ENCODE peak calls at places on chromosomes 2 and 18, in seven cellular contexts. C, O, F, V, N, T and X are unnamed samples.

GRCh38 chr2:233404227-233404626 is 49.9 kb downstream of the DGKD start:
- DNase-seq in O (peak), V (no peak), N (no peak), T (peak), F (no peak), C (peak), X (peak)

GRCh38 chr2:135099802-135100483 is 47.9 kb downstream of the RAB3GAP1 start:
- DNase-seq in T (no peak), F (no peak), O (no peak), C (no peak), V (no peak), N (no peak), X (no peak)

GRCh38 chr2:3316456-3317276 is 61.0 kb downstream of the EIPR1 start:
- DNase-seq in C (no peak), T (no peak), O (no peak), N (no peak), F (no peak), V (no peak), X (no peak)

GRCh38 chr2:150141241-150142001 is 346.0 kb downstream of the RND3 start:
- DNase-seq in V (no peak), F (no peak), C (peak), N (no peak), O (no peak), T (no peak), X (peak)

GRCh38 chr2:130824492-130825061 is 12.1 kb upstream of the ARHGEF4 start:
- DNase-seq in N (peak), F (peak), T (no peak), V (no peak), C (peak), O (peak), X (peak)

GRCh38 chr18:427005-427404 is 73.5 kb downstream of the COLEC12 start:
- DNase-seq in F (no peak), T (no peak), V (no peak), C (peak), N (no peak), O (no peak), X (no peak)

GRCh38 chr2:159126653-159127052 is 158.2 kb downstream of the TANC1 start:
- DNase-seq in O (no peak), C (peak), V (no peak), N (no peak), F (no peak), T (no peak), X (peak)

GRCh38 chr18:2325308-2325849 is 245.9 kb downstream of the METTL4 start:
- DNase-seq in N (peak), O (no peak), F (no peak), T (no peak), V (no peak), C (peak), X (peak)

GRCh38 chr2:157837851-157838441 is 38.2 kb downstream of the ACVR1 start:
- DNase-seq in N (no peak), T (no peak), O (no peak), V (no peak), C (peak), F (no peak), X (no peak)

GRCh38 chr2:37457401-37457901 is 113.0 kb downstream of the QPCT start:
- DNase-seq in T (no peak), N (no peak), V (no peak), F (no peak), C (peak), O (no peak), X (no peak)

GRCh38 chr2:24926602-24927252 is 6.7 kb upstream of the ADCY3 start:
- DNase-seq in F (no peak), T (peak), N (no peak), V (no peak), C (no peak), O (no peak), X (peak)

GRCh38 chr18:56982756-56983155 is 164.1 kb upstream of the BOD1L2 start:
- DNase-seq in F (no peak), O (no peak), N (no peak), C (no peak), T (no peak), V (no peak), X (no peak)

GRCh38 chr2:85754313-85755095 is 713 bp downstream of the ATOH8 start:
- DNase-seq in N (no peak), V (no peak), F (no peak), O (peak), C (peak), T (peak), X (peak)

GRCh38 chr2:1028846-1029245 is 78.2 kb downstream of the SNTG2 start:
- DNase-seq in N (no peak), T (no peak), V (no peak), O (no peak), F (no peak), C (no peak), X (no peak)

GRCh38 chr18:26621161-26622026 is 73.0 kb upstream of the KCTD1 start:
- DNase-seq in V (no peak), O (peak), C (peak), T (peak), F (peak), N (peak), X (peak)

GRCh38 chr18:73920033-73920432 is 227.6 kb downstream of the FBXO15 start:
- DNase-seq in C (no peak), N (no peak), F (no peak), T (no peak), V (no peak), O (no peak), X (no peak)

GRCh38 chr2:10931710-10932255 is 20.0 kb downstream of the KCNF1 start:
- DNase-seq in C (peak), V (no peak), O (no peak), F (no peak), T (no peak), N (no peak), X (no peak)

GRCh38 chr2:104856973-104857261 is 3.0 kb downstream of the POU3F3 start:
- DNase-seq in O (no peak), N (no peak), F (no peak), V (no peak), C (no peak), T (peak), X (no peak)

GRCh38 chr18:56748698-56749268 is 97.6 kb downstream of the WDR7 start:
- DNase-seq in V (no peak), N (peak), F (no peak), O (peak), T (peak), C (peak), X (peak)

GRCh38 chr2:43078301-43078700 is 148.1 kb downstream of the ZFP36L2 start:
- DNase-seq in O (no peak), N (no peak), C (no peak), V (no peak), F (no peak), T (no peak), X (no peak)

GRCh38 chr18:14916181-14916580 is 168.2 kb downstream of the ANKRD30B start:
- DNase-seq in N (no peak), O (no peak), T (no peak), F (no peak), V (no peak), C (no peak), X (no peak)

GRCh38 chr2:201643216-201643651 is at the start of gene TMEM237:
- DNase-seq in T (peak), F (no peak), V (no peak), C (no peak), N (peak), O (peak), X (peak)

GRCh38 chr2:186603208-186603765 is 13.4 kb downstream of the ITGAV start:
- DNase-seq in V (no peak), T (no peak), N (no peak), C (no peak), F (no peak), O (no peak), X (no peak)

GRCh38 chr2:16604236-16604635 is 61.4 kb downstream of the CYRIA start:
- DNase-seq in V (no peak), O (no peak), C (no peak), T (no peak), N (peak), F (no peak), X (peak)

GRCh38 chr2:101779652-101780051 is 82.1 kb downstream of the MAP4K4 start:
- DNase-seq in O (no peak), N (no peak), T (no peak), V (no peak), C (no peak), F (no peak), X (no peak)

GRCh38 chr2:38771632-38772031 is 6.4 kb upstream of the GEMIN6 start:
- DNase-seq in T (no peak), N (no peak), O (no peak), F (no peak), C (no peak), V (no peak), X (peak)

GRCh38 chr2:179460101-179460500 is 195.5 kb upstream of the SESTD1 start:
- DNase-seq in O (no peak), F (no peak), C (no peak), T (no peak), N (no peak), V (no peak), X (no peak)

GRCh38 chr2:169891593-169892298 is 64.5 kb downstream of the UBR3 start:
- DNase-seq in O (no peak), T (no peak), F (no peak), C (peak), V (no peak), N (peak), X (peak)

DNA sequence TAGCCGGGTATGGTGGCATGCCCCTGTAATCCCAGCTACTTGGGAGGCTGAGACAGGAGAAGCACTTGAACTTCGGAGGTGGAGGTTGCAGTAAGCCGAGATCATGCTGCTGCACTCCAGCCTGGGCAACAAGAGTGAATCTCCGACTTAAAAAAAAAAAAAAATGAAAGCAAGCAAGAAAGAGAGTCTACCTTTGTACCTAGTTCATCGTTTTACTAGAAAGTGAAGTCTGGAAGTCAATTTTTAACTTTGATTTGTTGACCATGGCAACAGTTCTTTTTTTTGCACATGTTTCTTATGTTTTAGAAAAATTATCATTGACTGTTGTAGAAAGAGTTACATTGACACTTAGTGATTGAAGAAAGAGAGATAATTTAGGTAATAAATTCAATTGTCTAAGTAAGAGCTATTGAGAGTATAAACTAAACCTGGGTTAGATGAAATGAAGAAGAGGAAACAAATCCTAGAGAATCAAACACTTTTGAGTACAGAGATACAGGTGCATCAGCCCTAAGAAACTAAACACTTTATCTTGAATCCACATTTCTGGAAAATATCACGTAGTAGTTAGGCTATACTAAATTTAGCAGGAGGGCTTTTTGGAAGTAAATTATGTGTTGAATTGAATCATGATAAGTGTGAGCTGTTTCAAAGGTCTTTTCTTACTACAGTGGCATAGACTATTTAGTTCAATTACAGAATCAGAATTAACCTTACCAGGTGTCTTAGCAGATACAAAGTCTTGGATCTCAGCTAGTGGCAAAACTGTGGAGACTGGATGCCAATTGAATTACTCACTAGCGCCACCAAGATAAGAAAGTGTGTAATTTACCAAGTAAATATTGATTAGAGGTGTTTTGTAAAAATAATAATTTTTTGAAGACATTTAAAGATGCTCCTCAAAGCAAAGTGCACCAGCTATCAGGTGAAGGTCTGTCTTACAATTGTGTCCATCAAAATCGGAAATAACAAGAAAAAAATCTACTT is 303.4 kb upstream of the NRXN1 start:
- DNase-seq in F (no peak), T (peak), O (no peak), V (no peak), C (no peak), N (no peak), X (no peak)
- TF ChIP-seq CTCF in F (no peak), T (peak), O (no peak), V (no peak), C (no peak), N (no peak), X (no peak)

DNA sequence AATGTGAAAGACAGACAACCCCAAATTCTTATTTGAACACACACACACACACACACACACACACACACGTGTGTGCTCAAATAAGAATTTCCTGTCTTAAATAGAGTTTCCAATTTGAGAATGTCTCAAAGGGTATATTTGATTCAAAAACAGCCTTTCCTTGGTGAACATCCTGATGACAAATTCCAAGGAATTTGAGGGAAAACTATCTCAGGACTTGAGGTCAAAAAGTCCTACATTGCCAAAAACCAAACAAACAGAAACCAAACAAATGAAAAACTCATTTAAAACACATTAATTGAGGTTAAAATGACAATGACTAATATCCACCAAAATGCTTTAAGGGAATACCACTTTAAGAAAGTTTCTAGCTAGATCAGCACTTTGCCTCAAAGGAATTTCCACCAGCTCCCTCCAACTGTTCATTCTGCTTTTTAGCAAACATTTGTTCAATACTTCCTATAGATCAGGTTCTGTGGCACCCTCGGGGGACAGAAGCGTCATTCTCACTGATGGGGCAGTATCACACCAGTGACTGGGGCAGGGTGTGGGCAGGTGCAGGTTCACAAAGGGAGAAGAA is 232.1 kb upstream of the TRIB2 start:
- DNase-seq in T (no peak), C (peak), V (no peak), O (no peak), N (no peak), F (no peak), X (no peak)
- TF ChIP-seq CTCF in T (no peak), C (no peak), V (no peak), O (no peak), N (no peak), F (no peak), X (no peak)

GRCh38 chr2:98348066-98348561 is 1.9 kb downstream of the CNGA3 start:
- DNase-seq in F (no peak), N (no peak), C (no peak), V (no peak), T (peak), O (no peak), X (no peak)
- TF ChIP-seq CTCF in F (no peak), N (no peak), C (no peak), V (no peak), T (no peak), O (no peak), X (no peak)

GRCh38 chr2:20723543-20723942 is 56.6 kb downstream of the GDF7 start:
- DNase-seq in N (no peak), C (peak), O (no peak), V (no peak), T (no peak), F (no peak), X (no peak)
- TF ChIP-seq CTCF in N (no peak), C (no peak), O (no peak), V (no peak), T (no peak), F (no peak), X (no peak)

DNA sequence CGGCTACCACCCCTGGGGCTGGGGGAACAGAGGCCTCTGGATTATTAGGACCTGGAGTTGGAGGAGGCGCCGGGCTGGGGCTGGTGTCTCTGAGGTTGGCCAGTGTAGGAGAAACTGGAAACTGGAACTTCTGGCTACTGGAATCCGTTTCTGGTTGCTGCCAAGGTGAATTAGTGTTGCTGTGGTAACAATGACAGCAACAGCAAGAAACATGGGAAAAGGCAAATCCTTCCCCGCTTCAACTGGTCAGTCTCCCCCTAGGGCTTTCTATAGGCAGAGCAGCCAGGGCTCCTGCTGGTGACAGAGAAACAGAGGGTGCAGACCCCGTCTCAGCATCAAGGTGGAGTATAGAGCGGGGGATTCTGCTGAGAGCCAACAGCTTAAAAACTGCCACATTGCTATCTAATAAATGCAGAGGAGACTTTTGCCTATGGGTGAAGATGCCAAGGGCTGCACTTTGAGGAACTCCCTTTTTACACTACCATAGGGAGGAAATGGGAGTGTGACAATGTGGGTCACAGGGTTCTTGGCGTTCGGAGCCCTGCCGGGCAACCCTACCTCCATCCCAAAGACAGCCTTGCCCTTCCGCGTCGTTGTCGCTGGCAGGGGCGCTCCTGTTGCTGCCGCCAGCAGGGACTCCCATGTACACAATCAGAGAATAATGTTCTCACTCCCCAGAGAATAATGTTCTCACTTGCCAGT is 81.4 kb upstream of the CABLES1 start:
- DNase-seq in V (no peak), T (peak), C (peak), N (peak), O (no peak), F (no peak), X (peak)
- TF ChIP-seq CTCF in V (no peak), T (peak), C (peak), N (no peak), O (no peak), F (no peak), X (peak)